ENCODE peak calls at places on chromosomes 5 and 9, in nine cellular contexts. One of them, this sample, is unnamed.

GRCh38 chr9:108473209-108474112 is 382.3 kb downstream of the ACTL7B start:
- DNase-seq in lung microvascular endothelial cell: peak; percentile 43
- DNase-seq in ureter: no peak
- DNase-seq in AG04449: no peak
- DNase-seq in head of caudate nucleus: no peak
- DNase-seq in mucosa of gallbladder: no peak
- DNase-seq in kidney tubule cell: peak; percentile 67
- DNase-seq in NCI-H1417 treated with DMSO at 0.1 percent for 48 hours: no peak
- DNase-seq in adrenal gland: no peak
- DNase-seq in this sample: no peak

GRCh38 chr9:7640205-7640604 is 159.4 kb downstream of the DMAC1 start:
- DNase-seq in lung microvascular endothelial cell: no peak
- DNase-seq in ureter: no peak
- DNase-seq in AG04449: no peak
- DNase-seq in head of caudate nucleus: no peak
- DNase-seq in mucosa of gallbladder: no peak
- DNase-seq in kidney tubule cell: no peak
- DNase-seq in NCI-H1417 treated with DMSO at 0.1 percent for 48 hours: no peak
- DNase-seq in adrenal gland: no peak
- DNase-seq in this sample: no peak

GRCh38 chr5:38443390-38443789 is 113.1 kb downstream of the LIFR start:
- DNase-seq in lung microvascular endothelial cell: no peak
- DNase-seq in ureter: no peak
- DNase-seq in AG04449: no peak
- DNase-seq in head of caudate nucleus: no peak
- DNase-seq in mucosa of gallbladder: no peak
- DNase-seq in kidney tubule cell: no peak
- DNase-seq in NCI-H1417 treated with DMSO at 0.1 percent for 48 hours: no peak
- DNase-seq in adrenal gland: no peak
- DNase-seq in this sample: no peak

GRCh38 chr5:351911-352225 is 30.4 kb downstream of the AHRR start:
- DNase-seq in lung microvascular endothelial cell: no peak
- DNase-seq in ureter: no peak
- DNase-seq in AG04449: no peak
- DNase-seq in head of caudate nucleus: no peak
- DNase-seq in mucosa of gallbladder: no peak
- DNase-seq in kidney tubule cell: no peak
- DNase-seq in NCI-H1417 treated with DMSO at 0.1 percent for 48 hours: no peak
- DNase-seq in adrenal gland: no peak
- DNase-seq in this sample: no peak

GRCh38 chr9:35842020-35842745 is 13.2 kb downstream of the TMEM8B start:
- DNase-seq in lung microvascular endothelial cell: no peak
- DNase-seq in ureter: no peak
- DNase-seq in AG04449: no peak
- DNase-seq in head of caudate nucleus: no peak
- DNase-seq in mucosa of gallbladder: no peak
- DNase-seq in kidney tubule cell: no peak
- DNase-seq in NCI-H1417 treated with DMSO at 0.1 percent for 48 hours: no peak
- DNase-seq in adrenal gland: no peak
- DNase-seq in this sample: no peak

GRCh38 chr9:106613250-106613737 is 249.7 kb upstream of the ZNF462 start:
- DNase-seq in lung microvascular endothelial cell: no peak
- DNase-seq in ureter: no peak
- DNase-seq in AG04449: no peak
- DNase-seq in head of caudate nucleus: no peak
- DNase-seq in mucosa of gallbladder: no peak
- DNase-seq in kidney tubule cell: peak; percentile 18
- DNase-seq in NCI-H1417 treated with DMSO at 0.1 percent for 48 hours: no peak
- DNase-seq in adrenal gland: no peak
- DNase-seq in this sample: no peak

GRCh38 chr9:106797299-106797698 is 65.7 kb upstream of the ZNF462 start:
- DNase-seq in lung microvascular endothelial cell: no peak
- DNase-seq in ureter: no peak
- DNase-seq in AG04449: no peak
- DNase-seq in head of caudate nucleus: no peak
- DNase-seq in mucosa of gallbladder: peak; percentile 26
- DNase-seq in kidney tubule cell: peak; percentile 72
- DNase-seq in NCI-H1417 treated with DMSO at 0.1 percent for 48 hours: no peak
- DNase-seq in adrenal gland: no peak
- DNase-seq in this sample: no peak

GRCh38 chr5:3325206-3325605 is 270.4 kb upstream of the IRX1 start:
- DNase-seq in lung microvascular endothelial cell: no peak
- DNase-seq in ureter: no peak
- DNase-seq in AG04449: peak; percentile 7
- DNase-seq in head of caudate nucleus: no peak
- DNase-seq in mucosa of gallbladder: no peak
- DNase-seq in kidney tubule cell: peak; percentile 56
- DNase-seq in NCI-H1417 treated with DMSO at 0.1 percent for 48 hours: no peak
- DNase-seq in adrenal gland: no peak
- DNase-seq in this sample: no peak

GRCh38 chr9:130824079-130824478 is 11.0 kb upstream of the ABL1 start:
- DNase-seq in lung microvascular endothelial cell: no peak
- DNase-seq in ureter: no peak
- DNase-seq in AG04449: no peak
- DNase-seq in head of caudate nucleus: no peak
- DNase-seq in mucosa of gallbladder: no peak
- DNase-seq in kidney tubule cell: no peak
- DNase-seq in NCI-H1417 treated with DMSO at 0.1 percent for 48 hours: no peak
- DNase-seq in adrenal gland: no peak
- DNase-seq in this sample: no peak

GRCh38 chr5:111143910-111144309 is 51.8 kb downstream of the WDR36 start:
- DNase-seq in lung microvascular endothelial cell: no peak
- DNase-seq in ureter: peak; percentile 49
- DNase-seq in AG04449: peak; percentile 42
- DNase-seq in head of caudate nucleus: no peak
- DNase-seq in mucosa of gallbladder: peak; percentile 21
- DNase-seq in kidney tubule cell: peak; percentile 22
- DNase-seq in NCI-H1417 treated with DMSO at 0.1 percent for 48 hours: no peak
- DNase-seq in adrenal gland: peak; percentile 29
- DNase-seq in this sample: peak; percentile 67

GRCh38 chr5:159978358-159978757 is 30.6 kb upstream of the TTC1 start:
- DNase-seq in lung microvascular endothelial cell: no peak
- DNase-seq in ureter: no peak
- DNase-seq in AG04449: no peak
- DNase-seq in head of caudate nucleus: no peak
- DNase-seq in mucosa of gallbladder: no peak
- DNase-seq in kidney tubule cell: no peak
- DNase-seq in NCI-H1417 treated with DMSO at 0.1 percent for 48 hours: no peak
- DNase-seq in adrenal gland: no peak
- DNase-seq in this sample: no peak

GRCh38 chr5:52783226-52783959 is 4.3 kb upstream of the ITGA1 start:
- DNase-seq in lung microvascular endothelial cell: peak; percentile 34
- DNase-seq in ureter: no peak
- DNase-seq in AG04449: no peak
- DNase-seq in head of caudate nucleus: no peak
- DNase-seq in mucosa of gallbladder: no peak
- DNase-seq in kidney tubule cell: peak; percentile 74
- DNase-seq in NCI-H1417 treated with DMSO at 0.1 percent for 48 hours: no peak
- DNase-seq in adrenal gland: no peak
- DNase-seq in this sample: no peak

GRCh38 chr5:132747064-132747692 is at the start of gene CCNI2:
- DNase-seq in lung microvascular endothelial cell: peak; percentile 26
- DNase-seq in ureter: no peak
- DNase-seq in AG04449: no peak
- DNase-seq in head of caudate nucleus: no peak
- DNase-seq in mucosa of gallbladder: no peak
- DNase-seq in kidney tubule cell: peak; percentile 30
- DNase-seq in NCI-H1417 treated with DMSO at 0.1 percent for 48 hours: no peak
- DNase-seq in adrenal gland: no peak
- DNase-seq in this sample: no peak

GRCh38 chr9:21546949-21547348 is 64.8 kb upstream of the IFNE start:
- DNase-seq in lung microvascular endothelial cell: no peak
- DNase-seq in ureter: no peak
- DNase-seq in AG04449: no peak
- DNase-seq in head of caudate nucleus: no peak
- DNase-seq in mucosa of gallbladder: no peak
- DNase-seq in kidney tubule cell: no peak
- DNase-seq in NCI-H1417 treated with DMSO at 0.1 percent for 48 hours: no peak
- DNase-seq in adrenal gland: no peak
- DNase-seq in this sample: no peak

GRCh38 chr5:40404613-40405012 is 275.1 kb upstream of the PTGER4 start:
- DNase-seq in lung microvascular endothelial cell: no peak
- DNase-seq in ureter: no peak
- DNase-seq in AG04449: no peak
- DNase-seq in head of caudate nucleus: no peak
- DNase-seq in mucosa of gallbladder: no peak
- DNase-seq in kidney tubule cell: no peak
- DNase-seq in NCI-H1417 treated with DMSO at 0.1 percent for 48 hours: no peak
- DNase-seq in adrenal gland: no peak
- DNase-seq in this sample: no peak

GRCh38 chr9:2307480-2307879 is 292.3 kb downstream of the SMARCA2 start:
- DNase-seq in lung microvascular endothelial cell: peak; percentile 69
- DNase-seq in ureter: no peak
- DNase-seq in AG04449: peak; percentile 3
- DNase-seq in head of caudate nucleus: no peak
- DNase-seq in mucosa of gallbladder: no peak
- DNase-seq in kidney tubule cell: peak; percentile 83
- DNase-seq in NCI-H1417 treated with DMSO at 0.1 percent for 48 hours: no peak
- DNase-seq in adrenal gland: no peak
- DNase-seq in this sample: peak; percentile 65

This sample was measured in A673.